ENCODE peak calls at places on chromosomes 13 and 19, in ten cellular contexts. One of them, this sample, is unnamed. For H3K4me1, the result is how much of the 10 kb centered on the place peaks cover.

GRCh38 chr13:20721454-20722357 is 18.2 kb downstream of the IL17D start:
- DNase-seq in IMR-90: peak
- DNase-seq in sigmoid colon: no peak
- DNase-seq in uterus: peak
- DNase-seq in stomach: peak
- DNase-seq in ovary: peak
- DNase-seq in transverse colon: peak
- DNase-seq in vagina: no peak
- DNase-seq in thyroid gland: peak
- DNase-seq in heart left ventricle: peak
- DNase-seq in this sample: no peak

GRCh38 chr13:64371045-64371444 is 2859.1 kb downstream of the PCDH9 start:
- DNase-seq in IMR-90: peak
- DNase-seq in sigmoid colon: no peak
- DNase-seq in uterus: no peak
- DNase-seq in stomach: no peak
- DNase-seq in ovary: no peak
- DNase-seq in transverse colon: no peak
- DNase-seq in vagina: no peak
- DNase-seq in thyroid gland: no peak
- DNase-seq in heart left ventricle: no peak
- DNase-seq in this sample: no peak

GRCh38 chr13:25468330-25469178 is 96.8 kb downstream of the ATP8A2 start:
- DNase-seq in IMR-90: no peak
- DNase-seq in sigmoid colon: no peak
- DNase-seq in uterus: no peak
- DNase-seq in stomach: no peak
- DNase-seq in ovary: no peak
- DNase-seq in transverse colon: no peak
- DNase-seq in vagina: no peak
- DNase-seq in thyroid gland: peak
- DNase-seq in heart left ventricle: no peak
- DNase-seq in this sample: no peak

GRCh38 chr13:89783221-89783755 is 1564.2 kb upstream of the MIR17HG start:
- DNase-seq in IMR-90: no peak
- DNase-seq in sigmoid colon: no peak
- DNase-seq in uterus: no peak
- DNase-seq in stomach: no peak
- DNase-seq in ovary: no peak
- DNase-seq in transverse colon: no peak
- DNase-seq in vagina: peak
- DNase-seq in thyroid gland: no peak
- DNase-seq in heart left ventricle: no peak
- DNase-seq in this sample: no peak

GRCh38 chr19:36245210-36246005 is 30.5 kb downstream of the ZNF146 start:
- DNase-seq in IMR-90: no peak
- DNase-seq in sigmoid colon: no peak
- DNase-seq in uterus: no peak
- DNase-seq in stomach: no peak
- DNase-seq in ovary: no peak
- DNase-seq in transverse colon: no peak
- DNase-seq in vagina: no peak
- DNase-seq in thyroid gland: peak
- DNase-seq in heart left ventricle: no peak
- DNase-seq in this sample: no peak

GRCh38 chr19:47762615-47763308 is 15.7 kb upstream of the SELENOW start:
- DNase-seq in IMR-90: no peak
- DNase-seq in sigmoid colon: no peak
- DNase-seq in uterus: peak
- DNase-seq in stomach: no peak
- DNase-seq in ovary: no peak
- DNase-seq in transverse colon: no peak
- DNase-seq in vagina: no peak
- DNase-seq in thyroid gland: no peak
- DNase-seq in heart left ventricle: peak
- DNase-seq in this sample: no peak

GRCh38 chr19:49848938-49849337 is 2.0 kb upstream of the PTOV1 start:
- DNase-seq in IMR-90: no peak
- DNase-seq in sigmoid colon: no peak
- DNase-seq in uterus: no peak
- DNase-seq in stomach: no peak
- DNase-seq in ovary: no peak
- DNase-seq in transverse colon: no peak
- DNase-seq in vagina: no peak
- DNase-seq in thyroid gland: no peak
- DNase-seq in heart left ventricle: no peak
- DNase-seq in this sample: no peak

GRCh38 chr19:19170053-19170945 is at the start of gene MEF2B:
- DNase-seq in IMR-90: peak
- DNase-seq in sigmoid colon: no peak
- DNase-seq in uterus: peak
- DNase-seq in stomach: peak
- DNase-seq in ovary: peak
- DNase-seq in transverse colon: peak
- DNase-seq in vagina: no peak
- DNase-seq in thyroid gland: peak
- DNase-seq in heart left ventricle: peak
- DNase-seq in this sample: peak

GRCh38 chr19:47044946-47045866 is 3.2 kb downstream of the TMEM160 start:
- DNase-seq in IMR-90: no peak
- DNase-seq in sigmoid colon: no peak
- DNase-seq in uterus: no peak
- DNase-seq in stomach: no peak
- DNase-seq in ovary: no peak
- DNase-seq in transverse colon: no peak
- DNase-seq in vagina: no peak
- DNase-seq in thyroid gland: no peak
- DNase-seq in heart left ventricle: no peak
- DNase-seq in this sample: no peak

GRCh38 chr13:49681837-49682236 is 9.4 kb downstream of the EBPL start:
- DNase-seq in IMR-90: peak
- DNase-seq in sigmoid colon: no peak
- DNase-seq in uterus: no peak
- DNase-seq in stomach: no peak
- DNase-seq in ovary: no peak
- DNase-seq in transverse colon: no peak
- DNase-seq in vagina: peak
- DNase-seq in thyroid gland: no peak
- DNase-seq in heart left ventricle: no peak
- DNase-seq in this sample: no peak

GRCh38 chr19:24062222-24062621 is 24.8 kb upstream of the ZNF254 start:
- DNase-seq in IMR-90: peak
- DNase-seq in sigmoid colon: no peak
- DNase-seq in uterus: no peak
- DNase-seq in stomach: no peak
- DNase-seq in ovary: no peak
- DNase-seq in transverse colon: no peak
- DNase-seq in vagina: no peak
- DNase-seq in thyroid gland: no peak
- DNase-seq in heart left ventricle: no peak
- DNase-seq in this sample: no peak

GRCh38 chr19:35211545-35212230 is 16.9 kb downstream of the FAM187B start:
- DNase-seq in IMR-90: no peak
- DNase-seq in sigmoid colon: peak
- DNase-seq in uterus: peak
- DNase-seq in stomach: peak
- DNase-seq in ovary: no peak
- DNase-seq in transverse colon: peak
- DNase-seq in vagina: no peak
- DNase-seq in thyroid gland: peak
- DNase-seq in heart left ventricle: peak
- DNase-seq in this sample: no peak

GRCh38 chr13:48857576-48857975 is 118.1 kb upstream of the FNDC3A start:
- DNase-seq in IMR-90: no peak
- DNase-seq in sigmoid colon: no peak
- DNase-seq in uterus: no peak
- DNase-seq in stomach: no peak
- DNase-seq in ovary: no peak
- DNase-seq in transverse colon: no peak
- DNase-seq in vagina: no peak
- DNase-seq in thyroid gland: no peak
- DNase-seq in heart left ventricle: no peak
- DNase-seq in this sample: no peak

GRCh38 chr13:91406619-91407018 is 8.2 kb downstream of the GPC5 start:
- DNase-seq in IMR-90: peak
- DNase-seq in sigmoid colon: no peak
- DNase-seq in uterus: no peak
- DNase-seq in stomach: no peak
- DNase-seq in ovary: no peak
- DNase-seq in transverse colon: no peak
- DNase-seq in vagina: no peak
- DNase-seq in thyroid gland: no peak
- DNase-seq in heart left ventricle: no peak
- DNase-seq in this sample: no peak

GRCh38 chr19:3671680-3672574 is 28.3 kb downstream of the PIP5K1C start:
- DNase-seq in IMR-90: peak
- DNase-seq in sigmoid colon: no peak
- DNase-seq in uterus: peak
- DNase-seq in stomach: no peak
- DNase-seq in ovary: no peak
- DNase-seq in transverse colon: no peak
- DNase-seq in vagina: no peak
- DNase-seq in thyroid gland: no peak
- DNase-seq in heart left ventricle: no peak
- DNase-seq in this sample: no peak

GRCh38 chr13:36601186-36601585 is 72.6 kb upstream of the SERTM1 start:
- DNase-seq in IMR-90: no peak
- DNase-seq in sigmoid colon: no peak
- DNase-seq in uterus: no peak
- DNase-seq in stomach: no peak
- DNase-seq in ovary: no peak
- DNase-seq in transverse colon: no peak
- DNase-seq in vagina: no peak
- DNase-seq in thyroid gland: no peak
- DNase-seq in heart left ventricle: no peak
- DNase-seq in this sample: no peak

GRCh38 chr19:18946335-18946734 is 5.3 kb upstream of the HOMER3 start:
- DNase-seq in IMR-90: no peak
- DNase-seq in sigmoid colon: no peak
- DNase-seq in uterus: no peak
- DNase-seq in stomach: no peak
- DNase-seq in ovary: no peak
- DNase-seq in transverse colon: no peak
- DNase-seq in vagina: no peak
- DNase-seq in thyroid gland: no peak
- DNase-seq in heart left ventricle: no peak
- DNase-seq in this sample: no peak

GRCh38 chr19:9917322-9917721 is 19.0 kb downstream of the OLFM2 start:
- DNase-seq in IMR-90: peak
- DNase-seq in sigmoid colon: no peak
- DNase-seq in uterus: no peak
- DNase-seq in stomach: peak
- DNase-seq in ovary: no peak
- DNase-seq in transverse colon: no peak
- DNase-seq in vagina: no peak
- DNase-seq in thyroid gland: peak
- DNase-seq in heart left ventricle: no peak
- DNase-seq in this sample: no peak

GRCh38 chr19:27971071-27971470 is 1241.9 kb downstream of the UQCRFS1 start:
- DNase-seq in IMR-90: no peak
- DNase-seq in sigmoid colon: no peak
- DNase-seq in uterus: no peak
- DNase-seq in stomach: no peak
- DNase-seq in ovary: no peak
- DNase-seq in transverse colon: no peak
- DNase-seq in vagina: no peak
- DNase-seq in thyroid gland: no peak
- DNase-seq in heart left ventricle: no peak
- DNase-seq in this sample: no peak

GRCh38 chr13:51249767-51250741 is 27.9 kb downstream of the FAM124A start:
- DNase-seq in IMR-90: no peak
- DNase-seq in sigmoid colon: no peak
- DNase-seq in uterus: no peak
- DNase-seq in stomach: no peak
- DNase-seq in ovary: no peak
- DNase-seq in transverse colon: no peak
- DNase-seq in vagina: peak
- DNase-seq in thyroid gland: no peak
- DNase-seq in heart left ventricle: no peak
- DNase-seq in this sample: no peak
- TF ChIP-seq POLR2A in IMR-90: no peak
- TF ChIP-seq POLR2A in sigmoid colon: no peak
- TF ChIP-seq POLR2A in uterus: no peak
- TF ChIP-seq POLR2A in stomach: no peak
- TF ChIP-seq POLR2A in ovary: no peak
- TF ChIP-seq POLR2A in transverse colon: no peak
- TF ChIP-seq POLR2A in vagina: no peak
- TF ChIP-seq POLR2A in thyroid gland: no peak
- TF ChIP-seq POLR2A in heart left ventricle: no peak
- TF ChIP-seq POLR2A in this sample: no peak

GRCh38 chr13:68810660-68811059 is 1297.0 kb upstream of the ATXN8OS start:
- DNase-seq in IMR-90: no peak
- DNase-seq in sigmoid colon: no peak
- DNase-seq in uterus: no peak
- DNase-seq in stomach: no peak
- DNase-seq in ovary: no peak
- DNase-seq in transverse colon: no peak
- DNase-seq in vagina: no peak
- DNase-seq in thyroid gland: no peak
- DNase-seq in heart left ventricle: no peak
- DNase-seq in this sample: no peak
- TF ChIP-seq CTCF in IMR-90: no peak
- TF ChIP-seq CTCF in sigmoid colon: no peak
- TF ChIP-seq CTCF in uterus: no peak
- TF ChIP-seq CTCF in stomach: no peak
- TF ChIP-seq CTCF in ovary: no peak
- TF ChIP-seq CTCF in transverse colon: no peak
- TF ChIP-seq CTCF in vagina: no peak
- TF ChIP-seq CTCF in thyroid gland: no peak
- TF ChIP-seq CTCF in heart left ventricle: no peak
- TF ChIP-seq CTCF in this sample: no peak

DNA sequence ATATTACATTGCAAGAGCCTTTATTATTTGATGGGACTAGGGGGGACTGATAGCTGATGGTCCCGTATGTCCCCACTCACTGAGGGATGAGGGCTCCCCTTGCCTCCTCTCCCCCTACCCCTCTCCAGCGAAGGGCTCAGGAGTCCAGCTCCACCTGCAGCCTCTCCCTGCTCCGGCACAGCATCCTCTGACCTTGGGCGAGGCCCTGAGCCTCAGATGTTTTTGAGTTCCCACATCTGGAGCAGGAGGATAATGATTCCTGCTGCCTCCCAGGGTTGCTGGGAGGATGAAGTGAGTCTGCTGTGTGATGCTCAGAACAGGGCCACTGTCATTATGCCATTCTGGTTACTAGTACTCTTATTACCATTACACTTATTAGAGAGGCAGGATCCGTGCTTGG is 15.0 kb downstream of the PAK4 start:
- DNase-seq in IMR-90: no peak
- DNase-seq in sigmoid colon: no peak
- DNase-seq in uterus: no peak
- DNase-seq in stomach: no peak
- DNase-seq in ovary: no peak
- DNase-seq in transverse colon: no peak
- DNase-seq in vagina: no peak
- DNase-seq in thyroid gland: no peak
- DNase-seq in heart left ventricle: no peak
- DNase-seq in this sample: no peak
- H3K4me1 ChIP-seq in IMR-90: under half
- H3K4me1 ChIP-seq in sigmoid colon: under half
- H3K4me1 ChIP-seq in uterus: under half
- H3K4me1 ChIP-seq in stomach: half or more
- H3K4me1 ChIP-seq in ovary: under half
- H3K4me1 ChIP-seq in transverse colon: under half
- H3K4me1 ChIP-seq in vagina: half or more
- H3K4me1 ChIP-seq in thyroid gland: under half
- H3K4me1 ChIP-seq in heart left ventricle: under half
- H3K4me1 ChIP-seq in this sample: under half

GRCh38 chr19:2032296-2032941 is 16.9 kb upstream of the BTBD2 start:
- DNase-seq in IMR-90: peak
- DNase-seq in sigmoid colon: peak
- DNase-seq in uterus: peak
- DNase-seq in stomach: peak
- DNase-seq in ovary: peak
- DNase-seq in transverse colon: peak
- DNase-seq in vagina: peak
- DNase-seq in thyroid gland: peak
- DNase-seq in heart left ventricle: peak
- DNase-seq in this sample: peak
- TF ChIP-seq POLR2A in IMR-90: no peak
- TF ChIP-seq POLR2A in sigmoid colon: peak
- TF ChIP-seq POLR2A in uterus: peak
- TF ChIP-seq POLR2A in stomach: no peak
- TF ChIP-seq POLR2A in ovary: no peak
- TF ChIP-seq POLR2A in transverse colon: peak
- TF ChIP-seq POLR2A in vagina: peak
- TF ChIP-seq POLR2A in thyroid gland: no peak
- TF ChIP-seq POLR2A in heart left ventricle: peak
- TF ChIP-seq POLR2A in this sample: no peak